ENCODE peak calls at places on chromosomes 1 and 21, in seven cellular contexts. E, F, M, Y, J, O and W are unnamed samples.

GRCh38 chr1:30171956-30172694 is 551.3 kb downstream of the MATN1 start:
- DNase-seq in J (no peak), Y (no peak), O (no peak), M (no peak), E (no peak), F (peak; percentile 15), W (no peak)

GRCh38 chr1:230340778-230341546 is 85.2 kb downstream of the PGBD5 start:
- DNase-seq in F (no peak), M (no peak), Y (no peak), J (no peak), E (no peak), O (no peak), W (no peak)

GRCh38 chr1:119159096-119159495 is 18.6 kb upstream of the WARS2 start:
- DNase-seq in M (no peak), Y (no peak), J (no peak), F (no peak), O (no peak), E (no peak), W (no peak)

GRCh38 chr1:9066945-9067807 is 2.3 kb downstream of the SLC2A5 start:
- DNase-seq in F (no peak), M (peak; percentile 80), O (peak; percentile 43), J (peak; percentile 58), E (no peak), Y (peak; percentile 50), W (no peak)

GRCh38 chr1:156948708-156949107 is 28.3 kb downstream of the LRRC71 start:
- DNase-seq in O (no peak), E (peak; percentile 69), J (no peak), M (no peak), F (no peak), Y (no peak), W (no peak)

GRCh38 chr1:242739246-242739645 is 214.7 kb upstream of the PLD5 start:
- DNase-seq in O (no peak), Y (no peak), E (no peak), F (no peak), M (no peak), J (no peak), W (no peak)

GRCh38 chr1:237672748-237673147 is 218.0 kb downstream of the ZP4 start:
- DNase-seq in M (no peak), O (no peak), E (peak; percentile 23), F (no peak), J (no peak), Y (no peak), W (peak; percentile 5)

GRCh38 chr1:204962742-204963632 is 80.0 kb upstream of the CNTN2 start:
- DNase-seq in O (no peak), F (no peak), J (no peak), E (no peak), Y (no peak), M (no peak), W (no peak)

GRCh38 chr1:180238675-180239074 is 8.6 kb downstream of the LHX4 start:
- DNase-seq in M (no peak), J (no peak), Y (no peak), E (no peak), O (no peak), F (no peak), W (no peak)

GRCh38 chr1:180241716-180242544 is 11.9 kb downstream of the LHX4 start:
- DNase-seq in J (no peak), M (no peak), Y (no peak), F (no peak), O (no peak), E (no peak), W (peak; percentile 24)

GRCh38 chr1:180237850-180238476 is 7.9 kb downstream of the LHX4 start:
- DNase-seq in E (no peak), J (no peak), O (no peak), M (no peak), Y (no peak), F (no peak), W (no peak)

GRCh38 chr1:180236698-180237509 is 6.8 kb downstream of the LHX4 start:
- DNase-seq in F (no peak), M (no peak), O (no peak), J (no peak), E (peak; percentile 39), Y (no peak), W (no peak)

GRCh38 chr1:180239145-180240096 is 9.4 kb downstream of the LHX4 start:
- DNase-seq in E (peak; percentile 68), J (no peak), F (no peak), O (no peak), Y (no peak), M (no peak), W (no peak)
- H3K27ac ChIP-seq in E (peak overlapping the region; percentile 83), J (no peak overlapping the region), F (no peak overlapping the region), O (no peak overlapping the region), Y (no peak overlapping the region), M (no peak overlapping the region), W (no peak overlapping the region)

DNA sequence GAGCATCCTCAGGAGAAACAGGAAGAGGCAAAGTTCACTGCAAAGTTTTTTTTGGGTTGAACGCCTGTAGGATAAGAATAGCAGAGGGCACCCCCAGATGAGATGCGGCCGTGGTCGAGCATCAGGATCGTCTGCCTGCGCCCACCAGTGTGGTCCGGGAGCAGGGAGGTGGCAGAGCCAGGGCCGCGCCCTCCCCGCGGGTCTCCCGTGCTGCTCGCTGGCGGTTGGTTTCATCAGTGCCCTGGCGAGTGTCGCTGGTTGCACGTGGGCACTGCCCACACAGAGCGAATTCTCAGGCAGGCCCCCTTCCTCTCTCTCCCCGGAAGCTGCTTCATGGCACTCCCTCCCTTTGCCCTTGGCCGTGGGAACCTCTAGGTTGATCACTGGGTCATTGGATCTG is 120.0 kb downstream of the PCBP3 start:
- DNase-seq in J (no peak), M (no peak), Y (no peak), O (no peak), F (no peak), E (no peak), W (no peak)
- H3K27me3 ChIP-seq in J (no peaks in the 10 kb centered on the region), M (no peaks in the 10 kb centered on the region), Y (no peaks in the 10 kb centered on the region), O (no peaks in the 10 kb centered on the region), F (no peaks in the 10 kb centered on the region), E (no peaks in the 10 kb centered on the region), W (no peaks in the 10 kb centered on the region)

GRCh38 chr1:38044224-38045215 is 2.1 kb downstream of the POU3F1 start:
- DNase-seq in J (no peak), E (peak; percentile 37), O (no peak), M (no peak), Y (no peak), F (no peak), W (no peak)

GRCh38 chr1:38047603-38048146 is 1.1 kb upstream of the POU3F1 start:
- DNase-seq in J (no peak), F (no peak), M (no peak), E (peak; percentile 79), Y (no peak), O (no peak), W (peak; percentile 60)

GRCh38 chr1:38045431-38046332 is 911 bp downstream of the POU3F1 start:
- DNase-seq in M (no peak), E (peak; percentile 70), Y (no peak), J (no peak), O (no peak), F (no peak), W (no peak)

GRCh38 chr1:38046333-38046883 is at the start of gene POU3F1:
- DNase-seq in E (no peak), O (no peak), F (no peak), M (no peak), J (no peak), Y (no peak), W (no peak)

GRCh38 chr1:38046884-38047602 is 450 bp upstream of the POU3F1 start:
- DNase-seq in Y (peak; percentile 64), M (peak; percentile 84), F (peak; percentile 80), E (peak; percentile 90), O (peak; percentile 74), J (peak; percentile 72), W (peak; percentile 94)
- H3K4me1 ChIP-seq in Y (peaks cover 13% of the 10 kb centered on the region), M (no peaks in the 10 kb centered on the region), F (peaks cover 16% of the 10 kb centered on the region), E (peaks cover 12% of the 10 kb centered on the region), O (no peaks in the 10 kb centered on the region), J (no peaks in the 10 kb centered on the region), W (peaks cover 8% of the 10 kb centered on the region)

GRCh38 chr21:45365608-45366241 is 39.2 kb upstream of the COL18A1 start:
- DNase-seq in E (peak; percentile 89), M (no peak), Y (no peak), F (no peak), O (no peak), J (no peak), W (peak; percentile 46)
- H3K27ac ChIP-seq in E (peak overlapping the region; percentile 67), M (peak overlapping the region; percentile 97), Y (peak overlapping the region; percentile 99), F (no peak overlapping the region), O (peak overlapping the region; percentile 87), J (peak overlapping the region; percentile 78), W (peak overlapping the region; percentile 31)

DNA sequence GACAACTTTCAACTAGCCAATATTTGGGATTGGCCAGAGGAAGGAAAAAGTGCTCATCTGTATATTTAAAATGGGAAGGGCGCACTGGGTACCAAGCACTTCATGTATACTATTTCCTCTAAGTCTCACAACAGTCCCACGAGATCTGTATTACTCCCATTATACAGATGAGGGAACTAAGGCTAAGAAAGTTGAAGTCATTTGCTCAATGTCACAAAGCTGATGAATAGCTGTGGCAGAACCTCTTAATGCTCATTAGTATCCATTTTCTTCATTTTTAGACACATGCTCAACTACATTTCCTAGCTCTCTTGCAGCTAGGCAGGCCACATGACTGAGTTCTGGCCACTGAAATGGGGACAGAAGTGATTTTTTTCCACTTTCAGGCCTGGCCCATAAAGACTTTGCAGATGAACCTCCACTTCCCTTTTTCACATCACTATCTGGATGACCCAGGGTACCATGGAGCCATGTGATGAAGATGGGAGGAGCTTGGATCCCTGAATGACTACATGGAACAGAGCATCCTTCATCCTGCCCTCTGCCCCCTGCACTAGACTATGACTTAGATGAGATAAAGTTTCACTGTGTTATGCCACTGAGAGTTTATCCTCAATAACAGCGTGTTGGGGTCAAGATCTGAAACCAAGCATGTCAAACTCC is 31.8 kb downstream of the ATF3 start:
- DNase-seq in O (no peak), E (no peak), J (no peak), F (no peak), Y (no peak), M (no peak), W (no peak)
- H3K27me3 ChIP-seq in O (no peaks in the 10 kb centered on the region), E (no peaks in the 10 kb centered on the region), J (no peaks in the 10 kb centered on the region), F (no peaks in the 10 kb centered on the region), Y (no peaks in the 10 kb centered on the region), M (no peaks in the 10 kb centered on the region), W (no peaks in the 10 kb centered on the region)